ENCODE peak calls at places on chromosome 18, in five cellular contexts. One of them, this sample, is unnamed.

GRCh38 chr18:49892148-49892924 is 79.0 kb upstream of the ACAA2 start:
- DNase-seq in upper lobe of right lung: peak
- DNase-seq in heart left ventricle: no peak
- DNase-seq in neuronal stem cell: no peak
- DNase-seq in psoas muscle: no peak
- DNase-seq in this sample: no peak

GRCh38 chr18:33820517-33821368 is 242.7 kb downstream of the ASXL3 start:
- DNase-seq in neuronal stem cell: no peak
- DNase-seq in heart left ventricle: no peak
- DNase-seq in upper lobe of right lung: no peak
- DNase-seq in psoas muscle: no peak
- DNase-seq in this sample: no peak

GRCh38 chr18:44509048-44509447 is 171.6 kb upstream of the SETBP1 start:
- DNase-seq in upper lobe of right lung: no peak
- DNase-seq in psoas muscle: no peak
- DNase-seq in heart left ventricle: no peak
- DNase-seq in neuronal stem cell: no peak
- DNase-seq in this sample: no peak

GRCh38 chr18:48994044-48994651 is 43.4 kb upstream of the SMAD7 start:
- DNase-seq in psoas muscle: peak
- DNase-seq in upper lobe of right lung: no peak
- DNase-seq in heart left ventricle: no peak
- DNase-seq in neuronal stem cell: no peak
- DNase-seq in this sample: peak

GRCh38 chr18:42706618-42707017 is 408.9 kb downstream of the RIT2 start:
- DNase-seq in psoas muscle: no peak
- DNase-seq in upper lobe of right lung: no peak
- DNase-seq in heart left ventricle: no peak
- DNase-seq in neuronal stem cell: no peak
- DNase-seq in this sample: no peak

GRCh38 chr18:59180150-59180845 is 39.7 kb upstream of the GRP start:
- DNase-seq in upper lobe of right lung: no peak
- DNase-seq in psoas muscle: no peak
- DNase-seq in neuronal stem cell: no peak
- DNase-seq in heart left ventricle: no peak
- DNase-seq in this sample: no peak

GRCh38 chr18:58998421-58999203 is 133.9 kb downstream of the ZNF532 start:
- DNase-seq in upper lobe of right lung: no peak
- DNase-seq in psoas muscle: peak
- DNase-seq in neuronal stem cell: no peak
- DNase-seq in heart left ventricle: peak
- DNase-seq in this sample: peak

GRCh38 chr18:51867767-51868166 is 472.2 kb upstream of the DCC start:
- DNase-seq in upper lobe of right lung: no peak
- DNase-seq in heart left ventricle: no peak
- DNase-seq in neuronal stem cell: peak
- DNase-seq in psoas muscle: no peak
- DNase-seq in this sample: no peak

GRCh38 chr18:69885841-69886531 is 61.7 kb downstream of the CD226 start:
- DNase-seq in neuronal stem cell: no peak
- DNase-seq in upper lobe of right lung: no peak
- DNase-seq in psoas muscle: no peak
- DNase-seq in heart left ventricle: no peak
- DNase-seq in this sample: no peak

GRCh38 chr18:9849407-9849961 is 36.3 kb upstream of the TXNDC2 start:
- DNase-seq in heart left ventricle: peak
- DNase-seq in upper lobe of right lung: peak
- DNase-seq in neuronal stem cell: no peak
- DNase-seq in psoas muscle: peak
- DNase-seq in this sample: peak

GRCh38 chr18:11149441-11150270 is at the start of gene PIEZO2:
- DNase-seq in neuronal stem cell: peak
- DNase-seq in upper lobe of right lung: peak
- DNase-seq in psoas muscle: peak
- DNase-seq in heart left ventricle: peak
- DNase-seq in this sample: no peak

GRCh38 chr18:66048404-66048803 is 297.6 kb downstream of the CDH7 start:
- DNase-seq in heart left ventricle: no peak
- DNase-seq in psoas muscle: no peak
- DNase-seq in neuronal stem cell: no peak
- DNase-seq in upper lobe of right lung: no peak
- DNase-seq in this sample: no peak

GRCh38 chr18:76494181-76494540 is 881 bp downstream of the ZNF516 start:
- DNase-seq in heart left ventricle: no peak
- DNase-seq in psoas muscle: peak
- DNase-seq in upper lobe of right lung: no peak
- DNase-seq in neuronal stem cell: peak
- DNase-seq in this sample: no peak

GRCh38 chr18:10401489-10401888 is 52.9 kb upstream of the APCDD1 start:
- DNase-seq in psoas muscle: no peak
- DNase-seq in neuronal stem cell: no peak
- DNase-seq in upper lobe of right lung: no peak
- DNase-seq in heart left ventricle: no peak
- DNase-seq in this sample: no peak

GRCh38 chr18:21270453-21270852 is 28.4 kb downstream of the GREB1L start:
- DNase-seq in heart left ventricle: no peak
- DNase-seq in neuronal stem cell: no peak
- DNase-seq in psoas muscle: no peak
- DNase-seq in upper lobe of right lung: no peak
- DNase-seq in this sample: no peak

GRCh38 chr18:74534150-74534969 is at the start of gene CNDP1:
- DNase-seq in neuronal stem cell: no peak
- DNase-seq in psoas muscle: no peak
- DNase-seq in heart left ventricle: no peak
- DNase-seq in upper lobe of right lung: peak
- DNase-seq in this sample: no peak

GRCh38 chr18:27605107-27605834 is 420.2 kb upstream of the CHST9 start:
- DNase-seq in upper lobe of right lung: no peak
- DNase-seq in psoas muscle: no peak
- DNase-seq in neuronal stem cell: peak
- DNase-seq in heart left ventricle: peak
- DNase-seq in this sample: peak

GRCh38 chr18:40109251-40110049 is 1845.6 kb upstream of the PIK3C3 start:
- DNase-seq in heart left ventricle: no peak
- DNase-seq in neuronal stem cell: no peak
- DNase-seq in upper lobe of right lung: no peak
- DNase-seq in psoas muscle: no peak
- DNase-seq in this sample: no peak

GRCh38 chr18:68705119-68705518 is 9.8 kb downstream of the TMX3 start:
- DNase-seq in upper lobe of right lung: no peak
- DNase-seq in neuronal stem cell: no peak
- DNase-seq in psoas muscle: no peak
- DNase-seq in heart left ventricle: no peak
- DNase-seq in this sample: no peak

DNA sequence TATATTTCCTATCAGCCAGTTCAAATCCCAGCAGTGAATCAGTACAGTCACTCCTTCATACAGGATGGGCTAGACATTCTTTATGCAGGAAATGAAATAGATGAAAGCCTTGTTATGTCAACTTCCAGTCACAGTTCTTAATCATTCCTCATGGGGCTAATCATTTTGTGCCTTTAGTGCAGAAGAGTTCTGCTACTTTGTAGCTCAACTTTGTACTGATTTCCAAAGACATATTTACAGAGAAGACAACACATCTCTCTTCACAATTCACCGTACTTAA is 593.9 kb upstream of the NETO1 start:
- DNase-seq in neuronal stem cell: no peak
- DNase-seq in psoas muscle: no peak
- DNase-seq in heart left ventricle: no peak
- DNase-seq in upper lobe of right lung: no peak
- DNase-seq in this sample: no peak
- H3K27ac ChIP-seq in neuronal stem cell: no peak
- H3K27ac ChIP-seq in psoas muscle: no peak
- H3K27ac ChIP-seq in heart left ventricle: no peak
- H3K27ac ChIP-seq in upper lobe of right lung: no peak
- H3K27ac ChIP-seq in this sample: peak

DNA sequence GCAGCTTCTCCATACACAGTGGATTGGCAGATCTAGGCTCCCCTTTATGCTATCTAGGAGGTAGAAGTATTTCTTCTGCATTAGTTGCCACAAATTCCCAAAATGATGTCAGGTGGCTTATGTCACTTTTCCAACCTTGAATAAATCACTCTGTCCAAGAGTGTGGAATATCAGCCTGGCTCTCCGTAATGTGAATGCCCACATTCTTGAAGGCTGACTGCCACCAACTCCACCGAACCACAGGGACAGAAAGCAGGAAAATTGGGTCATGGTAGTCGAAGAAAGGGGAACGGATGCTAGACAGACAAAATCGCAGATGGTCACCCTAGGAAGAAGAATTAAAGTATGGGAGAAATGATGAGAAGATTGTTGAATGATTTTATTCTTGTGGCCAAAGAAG is 624.9 kb upstream of the CDH2 start:
- DNase-seq in psoas muscle: no peak
- DNase-seq in heart left ventricle: no peak
- DNase-seq in neuronal stem cell: no peak
- DNase-seq in upper lobe of right lung: no peak
- DNase-seq in this sample: no peak
- H3K27ac ChIP-seq in psoas muscle: no peak
- H3K27ac ChIP-seq in heart left ventricle: no peak
- H3K27ac ChIP-seq in neuronal stem cell: no peak
- H3K27ac ChIP-seq in upper lobe of right lung: no peak
- H3K27ac ChIP-seq in this sample: no peak

GRCh38 chr18:57630759-57631660 is 9.4 kb upstream of the NARS1 start:
- DNase-seq in upper lobe of right lung: no peak
- DNase-seq in heart left ventricle: no peak
- DNase-seq in neuronal stem cell: no peak
- DNase-seq in psoas muscle: no peak
- DNase-seq in this sample: no peak
- H3K27ac ChIP-seq in upper lobe of right lung: peak
- H3K27ac ChIP-seq in heart left ventricle: no peak
- H3K27ac ChIP-seq in neuronal stem cell: no peak
- H3K27ac ChIP-seq in psoas muscle: peak
- H3K27ac ChIP-seq in this sample: peak

GRCh38 chr18:8303151-8303770 is 306.0 kb upstream of the RAB12 start:
- DNase-seq in heart left ventricle: no peak
- DNase-seq in psoas muscle: no peak
- DNase-seq in neuronal stem cell: no peak
- DNase-seq in upper lobe of right lung: no peak
- DNase-seq in this sample: no peak
- H3K27ac ChIP-seq in heart left ventricle: no peak
- H3K27ac ChIP-seq in psoas muscle: no peak
- H3K27ac ChIP-seq in neuronal stem cell: no peak
- H3K27ac ChIP-seq in upper lobe of right lung: no peak
- H3K27ac ChIP-seq in this sample: no peak

DNA sequence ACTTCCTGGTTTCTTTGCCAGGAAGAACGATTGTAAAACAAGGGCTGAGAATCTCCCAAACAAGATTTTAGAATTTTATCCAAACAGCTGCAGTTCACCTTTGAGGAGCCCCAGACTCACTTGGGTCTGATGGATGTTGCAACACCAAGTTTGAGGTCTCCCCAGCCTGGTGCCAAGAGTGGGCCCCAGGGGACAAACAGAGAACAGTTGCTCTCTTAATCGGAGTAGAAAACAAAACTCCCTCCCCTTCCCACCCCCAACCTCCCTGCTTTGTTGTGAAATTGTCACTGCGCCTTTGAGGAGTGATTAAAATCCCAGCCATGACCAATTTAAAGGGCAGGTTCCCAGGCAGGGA is 141.1 kb downstream of the BCL2 start:
- DNase-seq in heart left ventricle: peak
- DNase-seq in psoas muscle: peak
- DNase-seq in upper lobe of right lung: no peak
- DNase-seq in neuronal stem cell: no peak
- DNase-seq in this sample: peak
- H3K27ac ChIP-seq in heart left ventricle: peak
- H3K27ac ChIP-seq in psoas muscle: peak
- H3K27ac ChIP-seq in upper lobe of right lung: no peak
- H3K27ac ChIP-seq in neuronal stem cell: no peak
- H3K27ac ChIP-seq in this sample: no peak

DNA sequence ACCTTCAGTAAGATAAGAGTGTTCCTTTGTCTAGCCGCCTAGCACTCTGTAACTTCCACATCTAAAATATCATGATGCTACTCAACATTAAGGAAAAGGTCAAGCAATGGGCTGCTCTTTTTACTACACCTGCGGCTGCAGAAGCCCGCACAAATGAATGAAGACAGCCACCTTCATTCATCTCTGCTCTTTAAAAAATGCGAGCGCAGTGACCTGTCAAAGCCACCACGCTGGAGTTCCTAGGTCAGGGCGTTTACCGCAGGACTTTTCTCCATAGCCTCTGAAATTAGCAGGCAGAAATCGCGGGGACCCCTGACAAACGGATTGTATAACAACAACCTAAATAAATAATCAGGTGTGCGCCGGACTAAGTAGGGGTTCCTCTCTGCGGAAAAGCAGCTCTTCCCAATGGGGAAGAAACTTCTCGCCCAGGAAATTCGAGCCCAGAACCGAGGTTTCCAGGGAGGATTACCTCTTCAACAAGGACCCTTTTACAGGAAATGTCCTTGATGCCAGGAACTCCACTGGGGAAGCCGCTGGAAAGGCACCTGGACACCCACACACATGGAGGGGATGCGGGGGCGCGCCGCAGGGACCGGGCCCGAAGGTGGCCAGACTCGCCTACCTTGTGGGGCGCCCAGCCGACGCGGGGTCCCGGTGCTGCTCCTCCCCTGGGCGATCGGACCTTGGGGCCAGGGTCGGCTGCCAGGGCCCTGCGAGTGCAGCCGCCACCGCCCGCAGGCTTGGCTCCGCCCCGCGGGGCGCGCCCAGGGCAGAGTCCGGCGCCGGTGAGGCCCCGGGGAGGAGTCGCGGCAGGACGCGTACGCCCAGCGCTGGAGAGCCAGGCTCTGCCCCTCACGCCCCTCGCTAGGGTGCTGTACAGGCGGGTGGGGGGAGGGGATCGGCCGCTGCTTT is at the start of gene CCDC68:
- DNase-seq in heart left ventricle: peak
- DNase-seq in neuronal stem cell: peak
- DNase-seq in psoas muscle: peak
- DNase-seq in upper lobe of right lung: peak
- DNase-seq in this sample: no peak
- H3K27ac ChIP-seq in heart left ventricle: peak
- H3K27ac ChIP-seq in neuronal stem cell: no peak
- H3K27ac ChIP-seq in psoas muscle: peak
- H3K27ac ChIP-seq in upper lobe of right lung: peak
- H3K27ac ChIP-seq in this sample: peak

GRCh38 chr18:2978208-2978607 is 34.7 kb downstream of the LPIN2 start:
- DNase-seq in neuronal stem cell: no peak
- DNase-seq in heart left ventricle: no peak
- DNase-seq in psoas muscle: no peak
- DNase-seq in upper lobe of right lung: no peak
- DNase-seq in this sample: no peak

GRCh38 chr18:2979871-2980606 is 32.9 kb downstream of the LPIN2 start:
- DNase-seq in psoas muscle: no peak
- DNase-seq in neuronal stem cell: no peak
- DNase-seq in heart left ventricle: no peak
- DNase-seq in upper lobe of right lung: no peak
- DNase-seq in this sample: no peak

GRCh38 chr18:2980607-2980923 is 32.4 kb downstream of the LPIN2 start:
- DNase-seq in heart left ventricle: no peak
- DNase-seq in psoas muscle: no peak
- DNase-seq in neuronal stem cell: no peak
- DNase-seq in upper lobe of right lung: no peak
- DNase-seq in this sample: no peak

GRCh38 chr18:2978626-2979025 is 34.3 kb downstream of the LPIN2 start:
- DNase-seq in upper lobe of right lung: no peak
- DNase-seq in neuronal stem cell: no peak
- DNase-seq in psoas muscle: no peak
- DNase-seq in heart left ventricle: no peak
- DNase-seq in this sample: no peak

GRCh38 chr18:2979027-2979570 is 33.8 kb downstream of the LPIN2 start:
- DNase-seq in heart left ventricle: no peak
- DNase-seq in upper lobe of right lung: no peak
- DNase-seq in psoas muscle: no peak
- DNase-seq in neuronal stem cell: no peak
- DNase-seq in this sample: no peak
- H3K27ac ChIP-seq in heart left ventricle: no peak
- H3K27ac ChIP-seq in upper lobe of right lung: peak
- H3K27ac ChIP-seq in psoas muscle: no peak
- H3K27ac ChIP-seq in neuronal stem cell: no peak
- H3K27ac ChIP-seq in this sample: peak